ENCODE peak calls at places on chromosome 4, in ten cellular contexts. S is tibial nerve, G is suprapubic skin, D is GM23248, Z is heart left ventricle, O is Peyer's patch, I is fibroblast of lung, J is thoracic aorta, Y is lung, M is HepG2. T is an unnamed sample. For H3K36me3, the result is how much of the 10 kb centered on the place peaks cover.

GRCh38 chr4:176718881-176719280 is 73.8 kb downstream of the VEGFC start:
- DNase-seq in S (no peak), G (no peak), D (no peak), Z (no peak), O (no peak), I (no peak), J (no peak), Y (no peak), M (no peak), T (no peak)

GRCh38 chr4:73021634-73022033 is 47.9 kb downstream of the COX18 start:
- DNase-seq in S (no peak), G (no peak), D (peak), Z (no peak), O (no peak), I (peak), J (no peak), Y (no peak), M (peak), T (no peak)

GRCh38 chr4:70913947-70914445 is 11.8 kb downstream of the MOB1B start:
- DNase-seq in S (no peak), G (no peak), D (peak), Z (no peak), O (no peak), I (peak), J (no peak), Y (no peak), M (no peak), T (no peak)

GRCh38 chr4:60201052-60201673 is 999.0 kb upstream of the ADGRL3 start:
- DNase-seq in S (peak), G (no peak), D (peak), Z (no peak), O (no peak), I (peak), J (no peak), Y (peak), M (peak), T (no peak)

GRCh38 chr4:133146574-133147198 is 2.4 kb upstream of the PCDH10 start:
- DNase-seq in S (no peak), G (peak), D (peak), Z (no peak), O (no peak), I (peak), J (no peak), Y (no peak), M (peak), T (no peak)

GRCh38 chr4:121685257-121685656 is 11.5 kb downstream of the ANXA5 start:
- DNase-seq in S (no peak), G (no peak), D (no peak), Z (no peak), O (no peak), I (peak), J (no peak), Y (no peak), M (no peak), T (no peak)

GRCh38 chr4:98466868-98467599 is 191.4 kb downstream of the TSPAN5 start:
- DNase-seq in S (no peak), G (no peak), D (peak), Z (no peak), O (no peak), I (no peak), J (no peak), Y (no peak), M (no peak), T (no peak)

GRCh38 chr4:159698336-159698735 is 595.5 kb downstream of the RAPGEF2 start:
- DNase-seq in S (no peak), G (no peak), D (no peak), Z (no peak), O (no peak), I (no peak), J (no peak), Y (no peak), M (no peak), T (no peak)

GRCh38 chr4:16082424-16083216 is 1.2 kb downstream of the PROM1 start:
- DNase-seq in S (no peak), G (peak), D (peak), Z (peak), O (no peak), I (no peak), J (no peak), Y (peak), M (peak), T (no peak)

DNA sequence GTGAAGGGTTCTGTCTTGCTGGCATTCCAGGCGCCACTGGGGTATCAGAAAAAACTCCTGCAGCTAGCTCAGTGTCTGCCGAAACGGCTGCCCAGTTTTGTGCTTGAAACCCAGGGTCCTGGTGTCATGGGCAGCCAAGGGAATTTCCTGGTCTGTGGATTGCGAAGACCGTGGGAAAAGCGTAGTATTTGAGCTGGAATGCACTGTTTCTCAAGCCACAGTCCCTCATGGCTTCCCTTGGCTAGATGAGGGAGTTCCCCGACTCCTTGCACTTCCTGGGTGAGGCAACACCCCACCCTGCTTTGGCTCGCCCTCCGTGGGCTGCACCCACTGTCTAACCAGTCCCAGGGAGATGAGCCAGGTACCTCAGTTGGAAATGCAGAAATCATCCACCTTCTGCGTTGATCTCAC is 40.1 kb downstream of the NOP14 start:
- DNase-seq in S (no peak), G (peak), D (no peak), Z (no peak), O (no peak), I (no peak), J (no peak), Y (no peak), M (no peak), T (no peak)
- H3K27ac ChIP-seq in S (peak), G (peak), D (no peak), Z (no peak), O (no peak), I (no peak), J (no peak), Y (no peak), M (no peak), T (peak)

DNA sequence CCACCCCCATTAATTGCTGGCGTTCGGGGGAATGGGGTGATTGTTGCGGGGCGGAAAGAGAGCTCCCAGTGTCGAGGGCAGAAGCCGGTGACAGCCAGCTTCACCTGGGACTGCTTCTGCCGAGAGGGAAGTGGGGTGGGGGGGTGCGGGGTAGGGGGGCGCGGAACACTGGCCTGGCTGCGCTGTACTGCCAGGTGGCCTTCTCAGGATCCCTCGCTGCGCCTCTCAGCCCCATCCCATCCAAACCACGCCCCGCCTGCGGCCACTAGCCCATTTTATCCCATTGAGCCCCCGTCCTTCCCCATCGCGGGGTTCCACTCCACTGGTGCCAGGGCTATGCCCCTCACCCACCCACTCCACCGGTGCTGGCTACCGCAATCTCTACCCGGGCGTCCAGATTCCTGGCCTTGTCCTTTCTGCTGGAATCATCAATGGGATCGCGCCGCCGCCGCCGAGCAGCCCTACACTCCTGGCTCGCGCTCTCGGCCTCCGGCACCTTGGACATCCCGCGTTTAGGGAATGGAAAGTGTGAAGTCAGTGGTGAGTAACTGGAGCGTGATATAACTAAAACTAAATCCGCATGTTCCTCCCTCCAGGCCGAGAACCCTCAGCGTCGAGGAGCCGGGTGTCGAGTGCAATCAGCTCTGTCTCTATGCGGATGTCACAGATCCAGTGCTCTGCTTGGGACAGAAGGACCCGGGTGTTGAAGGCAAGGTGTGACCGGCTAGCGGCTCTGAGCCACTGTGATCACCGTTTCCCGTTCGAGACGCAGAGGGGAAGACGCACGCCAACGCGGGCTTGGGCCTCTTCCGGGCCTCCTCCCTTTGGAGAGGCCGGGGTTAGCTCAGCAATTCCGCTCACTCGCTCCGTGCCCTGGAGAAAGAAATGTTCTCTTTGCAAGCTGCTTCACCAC is 20.5 kb downstream of the NKX3-2 start:
- DNase-seq in S (no peak), G (no peak), D (no peak), Z (no peak), O (no peak), I (no peak), J (no peak), Y (no peak), M (no peak), T (no peak)
- H3K4me3 ChIP-seq in S (no peak), G (no peak), D (no peak), Z (no peak), O (no peak), I (no peak), J (no peak), Y (no peak), M (no peak), T (no peak)

GRCh38 chr4:17164656-17165055 is 266.2 kb upstream of the LDB2 start:
- DNase-seq in S (no peak), G (no peak), D (peak), Z (no peak), O (no peak), I (peak), J (no peak), Y (no peak), M (no peak), T (no peak)
- H3K36me3 ChIP-seq in S (under half), G (under half), D (under half), Z (under half), O (under half), I (under half), J (under half), Y (under half), M (under half), T (under half)

GRCh38 chr4:108646706-108647105 is 3.7 kb upstream of the OSTC start:
- DNase-seq in S (no peak), G (no peak), D (no peak), Z (no peak), O (no peak), I (no peak), J (no peak), Y (no peak), M (no peak), T (no peak)

GRCh38 chr4:108649863-108650211 is 562 bp upstream of the OSTC start:
- DNase-seq in S (no peak), G (no peak), D (no peak), Z (no peak), O (no peak), I (no peak), J (no peak), Y (no peak), M (no peak), T (no peak)

GRCh38 chr4:108650212-108651067 is at the start of gene OSTC:
- DNase-seq in S (peak), G (peak), D (peak), Z (peak), O (peak), I (peak), J (peak), Y (peak), M (peak), T (peak)

GRCh38 chr4:108651068-108651794 is 832 bp downstream of the OSTC start:
- DNase-seq in S (no peak), G (no peak), D (peak), Z (no peak), O (no peak), I (peak), J (no peak), Y (no peak), M (peak), T (no peak)
- H3K27ac ChIP-seq in S (peak), G (peak), D (peak), Z (peak), O (peak), I (peak), J (peak), Y (peak), M (peak), T (peak)

GRCh38 chr4:173171987-173172386 is 3.4 kb downstream of the GALNT7 start:
- DNase-seq in S (no peak), G (no peak), D (no peak), Z (no peak), O (no peak), I (no peak), J (no peak), Y (no peak), M (no peak), T (no peak)
- H3K4me3 ChIP-seq in S (no peak), G (no peak), D (no peak), Z (no peak), O (no peak), I (no peak), J (no peak), Y (no peak), M (no peak), T (no peak)

DNA sequence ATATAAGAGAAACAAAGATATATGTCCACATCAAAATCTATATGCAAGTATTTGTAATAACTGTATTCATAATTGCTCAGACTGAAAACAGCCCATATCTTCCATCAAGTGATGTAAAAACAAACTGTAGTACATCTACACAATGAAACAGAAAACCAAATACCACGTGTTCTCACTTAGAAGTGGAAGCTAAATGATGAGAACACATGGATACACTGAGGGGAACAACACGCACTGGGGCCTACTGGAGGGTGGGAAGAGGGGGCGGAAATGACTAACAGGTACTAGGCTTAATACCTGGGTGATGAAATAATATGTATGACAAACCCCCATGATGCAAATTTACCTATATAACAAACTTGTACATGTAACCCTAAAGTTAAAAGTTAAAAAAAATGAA is 42.7 kb downstream of the UBA6 start:
- DNase-seq in S (no peak), G (no peak), D (no peak), Z (no peak), O (no peak), I (no peak), J (no peak), Y (no peak), M (no peak), T (no peak)
- H3K36me3 ChIP-seq in S (under half), G (half or more), D (under half), Z (under half), O (under half), I (under half), J (under half), Y (under half), M (under half), T (under half)

GRCh38 chr4:663438-664428 is 10.3 kb downstream of the ATP5ME start:
- DNase-seq in S (no peak), G (no peak), D (no peak), Z (no peak), O (peak), I (no peak), J (no peak), Y (peak), M (no peak), T (peak)
- H3K27ac ChIP-seq in S (peak), G (no peak), D (no peak), Z (peak), O (peak), I (no peak), J (no peak), Y (peak), M (no peak), T (peak)

GRCh38 chr4:48127882-48128394 is 6.1 kb downstream of the TXK start:
- DNase-seq in S (peak), G (no peak), D (peak), Z (peak), O (peak), I (peak), J (peak), Y (peak), M (peak), T (peak)
- H3K4me3 ChIP-seq in S (peak), G (peak), D (peak), Z (peak), O (no peak), I (peak), J (peak), Y (no peak), M (no peak), T (peak)

DNA sequence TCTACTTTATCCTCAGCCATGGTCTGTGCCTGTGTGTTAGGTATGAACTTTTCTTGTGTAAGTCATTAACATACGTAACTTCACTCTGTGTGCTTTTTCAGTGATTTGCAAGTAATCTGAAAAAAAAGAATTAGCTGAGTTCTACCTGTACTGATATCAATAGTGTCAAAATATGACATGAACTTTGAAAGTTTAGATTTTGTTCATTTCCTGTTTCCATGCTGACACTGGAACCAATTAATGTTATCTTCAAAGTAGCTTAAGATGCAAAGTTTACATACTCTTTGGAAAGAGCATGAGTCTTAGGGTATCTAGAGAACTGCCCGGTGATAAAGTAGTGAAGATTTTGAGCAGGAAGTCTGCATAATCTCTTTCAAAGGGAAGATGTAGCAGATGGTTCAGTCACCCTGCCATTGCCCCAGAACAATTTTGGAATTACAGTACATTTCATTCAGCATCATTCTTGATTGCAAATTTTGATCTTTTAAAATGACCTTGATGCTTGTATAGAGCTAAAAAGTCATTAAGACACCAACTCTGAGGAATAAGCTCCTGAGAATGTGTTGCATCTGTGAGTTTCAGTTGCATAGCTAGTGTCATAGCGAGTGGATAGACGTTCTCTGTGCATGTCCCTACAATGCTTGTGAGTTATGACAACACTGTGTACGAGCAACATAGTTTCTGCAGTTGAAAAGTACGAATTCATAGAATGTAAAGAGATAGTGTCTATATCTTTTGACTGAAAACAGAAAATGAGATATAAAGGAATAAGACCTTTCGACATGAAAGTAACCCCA is 130.4 kb downstream of the PTTG2 start:
- DNase-seq in S (no peak), G (no peak), D (no peak), Z (no peak), O (no peak), I (no peak), J (no peak), Y (no peak), M (no peak), T (no peak)
- H3K36me3 ChIP-seq in S (under half), G (under half), D (under half), Z (under half), O (under half), I (under half), J (under half), Y (under half), M (under half), T (under half)

GRCh38 chr4:76639292-76639691 is 204.3 kb downstream of the SHROOM3 start:
- DNase-seq in S (no peak), G (no peak), D (peak), Z (no peak), O (no peak), I (no peak), J (no peak), Y (no peak), M (no peak), T (no peak)
- H3K27ac ChIP-seq in S (no peak), G (no peak), D (peak), Z (no peak), O (no peak), I (no peak), J (peak), Y (peak), M (no peak), T (no peak)

T was measured in CD4-positive, alpha-beta memory T cell.